ENCODE peak calls at places on chromosomes 3 and 15, in six cellular contexts. K is suprapubic skin, Z is upper lobe of right lung, N is pancreas, J is left ventricle myocardium inferior, C is right atrium auricular region. R is an unnamed sample. For H3K4me1, the result is how much of the 10 kb centered on the place peaks cover.

GRCh38 chr3:7203969-7204847 is 343.3 kb downstream of the GRM7 start:
- DNase-seq in K (no peak), Z (no peak), N (no peak), J (no peak), C (no peak), R (no peak)

GRCh38 chr3:69426291-69426690 is 40.4 kb upstream of the FRMD4B start:
- DNase-seq in K (no peak), Z (no peak), N (no peak), J (no peak), C (no peak), R (no peak)

GRCh38 chr3:167885277-167885676 is 149.8 kb downstream of the SERPINI1 start:
- DNase-seq in K (no peak), Z (no peak), N (no peak), J (no peak), C (no peak), R (no peak)

GRCh38 chr3:141050913-141051632 is at the start of gene SPSB4:
- DNase-seq in K (no peak), Z (no peak), N (peak), J (peak), C (no peak), R (peak)

GRCh38 chr15:40105517-40106202 is 3.0 kb downstream of the BMF start:
- DNase-seq in K (no peak), Z (no peak), N (peak), J (no peak), C (no peak), R (no peak)

GRCh38 chr15:96728591-96728990 is 398.1 kb downstream of the NR2F2 start:
- DNase-seq in K (no peak), Z (no peak), N (no peak), J (no peak), C (no peak), R (no peak)

GRCh38 chr15:76346666-76347506 is 10.3 kb downstream of the ISL2 start:
- DNase-seq in K (no peak), Z (peak), N (no peak), J (no peak), C (no peak), R (peak)

GRCh38 chr3:25151497-25151896 is 276.6 kb upstream of the RARB start:
- DNase-seq in K (no peak), Z (no peak), N (no peak), J (no peak), C (no peak), R (no peak)

GRCh38 chr3:33134026-33134625 is 20.3 kb downstream of the CRTAP start:
- DNase-seq in K (no peak), Z (no peak), N (no peak), J (no peak), C (no peak), R (no peak)

GRCh38 chr3:43770426-43771103 is 79.8 kb downstream of the ABHD5 start:
- DNase-seq in K (peak), Z (peak), N (peak), J (peak), C (peak), R (peak)

GRCh38 chr15:40984963-40985362 is 31.7 kb downstream of the CHAC1 start:
- DNase-seq in K (no peak), Z (no peak), N (no peak), J (no peak), C (no peak), R (no peak)

GRCh38 chr3:125211523-125212095 is 939 bp downstream of the SLC12A8 start:
- DNase-seq in K (no peak), Z (no peak), N (no peak), J (no peak), C (no peak), R (no peak)
- H3K4me3 ChIP-seq in K (peak), Z (peak), N (peak), J (peak), C (peak), R (peak)

GRCh38 chr3:15523660-15524417 is 2.3 kb upstream of the COLQ start:
- DNase-seq in K (no peak), Z (no peak), N (no peak), J (no peak), C (peak), R (no peak)
- H3K4me1 ChIP-seq in K (under half), Z (under half), N (under half), J (half or more), C (under half), R (under half)

GRCh38 chr3:10140996-10141546 is 507 bp upstream of the VHL start:
- DNase-seq in K (no peak), Z (no peak), N (no peak), J (no peak), C (no peak), R (no peak)
- H3K4me3 ChIP-seq in K (peak), Z (peak), N (peak), J (peak), C (peak), R (peak)

GRCh38 chr3:53160335-53160659 is 712 bp upstream of the PRKCD start:
- DNase-seq in K (no peak), Z (no peak), N (no peak), J (no peak), C (no peak), R (no peak)

GRCh38 chr3:53157974-53158580 is 2.9 kb upstream of the PRKCD start:
- DNase-seq in K (no peak), Z (no peak), N (peak), J (no peak), C (no peak), R (no peak)

GRCh38 chr3:53160660-53161344 is at the start of gene PRKCD:
- DNase-seq in K (peak), Z (peak), N (peak), J (peak), C (peak), R (peak)

GRCh38 chr3:53158700-53159414 is 2.2 kb upstream of the PRKCD start:
- DNase-seq in K (no peak), Z (no peak), N (no peak), J (no peak), C (no peak), R (no peak)

DNA sequence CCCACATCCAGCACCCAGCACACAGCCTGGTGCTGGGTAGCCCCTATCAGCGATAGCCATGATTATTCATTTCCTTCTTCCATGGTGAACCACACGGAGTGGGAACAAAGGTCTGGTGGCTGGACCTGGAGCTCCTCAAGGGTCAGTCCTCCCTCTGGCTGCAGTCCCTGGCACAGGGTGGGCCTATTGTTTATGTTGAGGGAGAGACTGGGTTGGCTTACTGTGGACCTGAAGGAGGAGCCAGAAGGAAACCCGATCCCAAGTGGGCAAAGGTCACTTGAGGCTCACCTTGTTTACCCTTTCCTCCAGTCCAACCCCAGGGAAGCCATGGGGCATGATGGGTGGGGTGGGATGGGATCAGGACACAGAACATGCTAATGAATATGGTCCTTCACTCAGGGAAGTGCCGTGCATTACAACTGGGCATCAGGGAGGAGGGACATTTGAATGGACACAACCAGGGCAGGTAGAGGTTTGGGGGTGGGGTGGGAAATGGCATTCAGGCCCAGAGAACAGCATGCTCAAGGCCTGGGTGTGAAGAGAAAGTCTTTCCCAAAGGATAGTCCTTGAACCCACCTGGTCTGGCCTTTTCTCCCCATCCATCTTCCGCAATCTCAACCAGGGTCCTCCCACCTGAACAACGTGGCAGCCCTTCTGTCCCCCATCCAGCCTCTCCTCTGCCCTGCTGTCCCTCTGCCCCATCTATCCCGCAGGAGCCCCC is 1.4 kb upstream of the PRKCD start:
- DNase-seq in K (no peak), Z (no peak), N (peak), J (no peak), C (no peak), R (no peak)
- H3K4me1 ChIP-seq in K (half or more), Z (under half), N (half or more), J (half or more), C (under half), R (under half)

GRCh38 chr3:119161240-119161639 is 12.2 kb upstream of the UPK1B start:
- DNase-seq in K (no peak), Z (no peak), N (no peak), J (no peak), C (no peak), R (no peak)
- H3K4me3 ChIP-seq in K (no peak), Z (no peak), N (no peak), J (no peak), C (no peak), R (no peak)

GRCh38 chr15:64568765-64569164 is 108.4 kb downstream of the ZNF609 start:
- DNase-seq in K (no peak), Z (no peak), N (no peak), J (no peak), C (no peak), R (no peak)

GRCh38 chr15:64574220-64574994 is 114.0 kb downstream of the ZNF609 start:
- DNase-seq in K (no peak), Z (no peak), N (no peak), J (no peak), C (no peak), R (no peak)

GRCh38 chr15:64566629-64567427 is 106.5 kb downstream of the ZNF609 start:
- DNase-seq in K (no peak), Z (no peak), N (no peak), J (no peak), C (no peak), R (no peak)

GRCh38 chr15:64572856-64573255 is 112.5 kb downstream of the ZNF609 start:
- DNase-seq in K (no peak), Z (no peak), N (no peak), J (no peak), C (no peak), R (no peak)

DNA sequence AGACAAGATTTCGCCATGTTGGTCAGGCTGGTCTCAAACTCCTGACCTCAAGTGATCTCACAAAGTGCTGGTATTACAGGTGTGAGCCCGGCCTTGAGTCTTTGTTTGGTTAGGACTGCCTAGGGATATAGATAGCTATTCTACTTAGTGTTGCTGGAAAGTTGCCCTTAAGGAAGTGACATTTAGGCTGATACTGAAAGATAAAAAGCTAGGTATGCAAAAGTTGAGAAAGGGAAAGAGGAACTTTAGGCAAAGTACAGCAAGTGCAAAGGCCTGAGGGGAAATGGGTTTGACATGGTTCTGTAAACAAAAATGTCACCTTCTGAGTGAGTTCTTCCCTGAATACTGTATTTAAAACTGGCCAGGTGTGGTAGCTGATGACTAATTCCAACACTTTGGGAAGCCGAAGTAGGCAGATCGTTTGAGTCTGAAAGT is 111.5 kb downstream of the ZNF609 start:
- DNase-seq in K (no peak), Z (no peak), N (peak), J (no peak), C (no peak), R (no peak)
- H3K4me1 ChIP-seq in K (under half), Z (under half), N (under half), J (under half), C (under half), R (under half)